ENCODE peak calls at places on chromosomes 5 and 9, in four cellular contexts. F, E, T and Z are unnamed samples.
A peak's percentile ranks its signal among the peaks of the same experiment; 100 is the strongest.

GRCh38 chr5:1366514-1366913 is 21.6 kb upstream of the CLPTM1L start:
- DNase-seq in E (no peak), F (no peak), T (no peak), Z (peak; percentile 40)

GRCh38 chr9:135512904-135513303 is 8.3 kb upstream of the LCN1 start:
- DNase-seq in T (no peak), F (no peak), E (no peak), Z (no peak)

GRCh38 chr5:71828641-71829040 is 109.6 kb downstream of the CARTPT start:
- DNase-seq in E (no peak), F (no peak), T (no peak), Z (no peak)

GRCh38 chr5:172123269-172123692 is 64.7 kb downstream of the STK10 start:
- DNase-seq in E (peak; percentile 55), F (peak; percentile 30), T (no peak), Z (no peak)

GRCh38 chr9:136011376-136011702 is 50.2 kb upstream of the UBAC1 start:
- DNase-seq in T (no peak), F (no peak), E (no peak), Z (no peak)

GRCh38 chr5:18652404-18653215 is 1018.4 kb downstream of the TAF11L14 start:
- DNase-seq in E (no peak), F (no peak), T (no peak), Z (no peak)

GRCh38 chr5:139711067-139711851 is 63.1 kb downstream of the CXXC5 start:
- DNase-seq in F (peak; percentile 87), T (peak; percentile 82), E (no peak), Z (no peak)

GRCh38 chr5:176530983-176531901 is 6.0 kb downstream of the RNF44 start:
- DNase-seq in F (no peak), E (no peak), T (no peak), Z (no peak)

GRCh38 chr9:124696101-124696500 is 75.0 kb downstream of the NR6A1 start:
- DNase-seq in F (no peak), E (peak; percentile 33), T (no peak), Z (no peak)

GRCh38 chr5:77360381-77360780 is 131.7 kb downstream of the WDR41 start:
- DNase-seq in E (no peak), F (no peak), T (no peak), Z (no peak)

GRCh38 chr9:129826344-129826743 is 2.4 kb upstream of the TOR1A start:
- DNase-seq in E (no peak), F (no peak), T (no peak), Z (no peak)

GRCh38 chr5:171573451-171574160 is 154.2 kb downstream of the FGF18 start:
- DNase-seq in T (no peak), F (no peak), E (no peak), Z (no peak)

GRCh38 chr5:57889558-57889957 is 406.9 kb upstream of the ACTBL2 start:
- DNase-seq in F (no peak), E (peak; percentile 9), T (no peak), Z (no peak)

GRCh38 chr5:107486489-107486888 is 184.2 kb downstream of the EFNA5 start:
- DNase-seq in T (no peak), E (no peak), F (no peak), Z (peak; percentile 48)

GRCh38 chr5:168301593-168302388 is 10.3 kb downstream of the WWC1 start:
- DNase-seq in E (no peak), F (no peak), T (no peak), Z (no peak)

GRCh38 chr5:179871506-179871905 is 12.9 kb upstream of the MRNIP start:
- DNase-seq in F (no peak), E (no peak), T (no peak), Z (no peak)

GRCh38 chr9:28267351-28267750 is 694.1 kb upstream of the C9orf72 start:
- DNase-seq in T (no peak), F (no peak), E (no peak), Z (no peak)

GRCh38 chr9:137382728-137383452 is 40.1 kb downstream of the EXD3 start:
- DNase-seq in T (peak; percentile 55), E (no peak), F (peak; percentile 88), Z (no peak)

GRCh38 chr5:163861670-163862069 is 356.3 kb downstream of the MAT2B start:
- DNase-seq in F (no peak), T (no peak), E (no peak), Z (no peak)

GRCh38 chr9:69805962-69806633 is 14.5 kb upstream of the CFAP95 start:
- DNase-seq in E (no peak), T (no peak), F (no peak), Z (no peak)

GRCh38 chr5:132364319-132364718 is 5.2 kb upstream of the SLC22A5 start:
- DNase-seq in F (no peak), E (no peak), T (no peak), Z (no peak)

GRCh38 chr9:136372561-136373299 is 739 bp downstream of the CARD9 start:
- DNase-seq in E (peak; percentile 74), F (peak; percentile 72), T (no peak), Z (no peak)

GRCh38 chr5:132674671-132675506 is 1.1 kb downstream of the IL4 start:
- DNase-seq in F (no peak), T (no peak), E (peak; percentile 24), Z (peak; percentile 93)

GRCh38 chr9:111986035-111986556 is 89.5 kb downstream of the UGCG start:
- DNase-seq in T (no peak), E (no peak), F (no peak), Z (no peak)

GRCh38 chr5:117863589-117864296 is 1124.6 kb downstream of the DTWD2 start:
- DNase-seq in E (no peak), F (no peak), T (no peak), Z (no peak)

GRCh38 chr9:93820667-93821306 is 134.4 kb downstream of the BARX1 start:
- DNase-seq in E (peak; percentile 37), T (no peak), F (peak; percentile 38), Z (no peak)

GRCh38 chr9:113875917-113876805 is at the start of gene ZNF618:
- DNase-seq in E (no peak), T (peak; percentile 67), F (peak; percentile 71), Z (no peak)

GRCh38 chr9:108953983-108954574 is 19.9 kb downstream of the ABITRAM start:
- DNase-seq in T (no peak), F (no peak), E (peak; percentile 61), Z (no peak)

GRCh38 chr9:128127568-128127989 is at the start of gene PTGES2:
- DNase-seq in T (peak; percentile 80), F (peak; percentile 83), E (peak; percentile 68), Z (no peak)

GRCh38 chr5:126383246-126383645 is 40.0 kb upstream of the GRAMD2B start:
- DNase-seq in F (no peak), T (no peak), E (no peak), Z (no peak)

GRCh38 chr5:155460501-155460931 is 447.0 kb downstream of the KIF4B start:
- DNase-seq in F (no peak), T (no peak), E (peak; percentile 91), Z (no peak)

GRCh38 chr5:108788142-108788541 is 40.4 kb downstream of the FER start:
- DNase-seq in E (no peak), F (no peak), T (no peak), Z (no peak)

GRCh38 chr9:86408121-86408520 is 53.9 kb upstream of the TUT7 start:
- DNase-seq in E (no peak), T (no peak), F (no peak), Z (no peak)

DNA sequence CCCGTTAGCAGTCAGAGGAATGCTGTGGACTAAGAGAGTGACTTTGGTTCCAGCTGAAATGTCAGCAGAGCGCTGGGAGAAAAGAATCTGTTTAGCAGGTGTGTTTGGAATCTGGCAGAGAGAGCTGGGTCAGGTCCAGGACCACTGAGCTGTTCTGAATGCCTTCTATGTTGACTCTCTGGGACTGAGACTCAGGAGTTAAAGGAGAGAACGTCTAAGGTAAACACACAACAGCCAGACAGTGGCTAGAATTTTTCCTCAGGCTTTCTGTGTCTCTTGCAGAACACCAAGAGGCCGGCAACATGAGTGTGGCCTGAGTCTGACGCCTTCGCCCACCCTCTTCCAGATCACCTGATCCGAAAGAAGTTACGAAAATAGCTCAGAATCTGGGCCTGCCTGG is 107.2 kb upstream of the ZNF462 start:
- DNase-seq in T (no peak), F (no peak), E (no peak), Z (no peak)
- TF ChIP-seq BRCA1 in T (no peak), F (no peak), E (no peak), Z (no peak)

DNA sequence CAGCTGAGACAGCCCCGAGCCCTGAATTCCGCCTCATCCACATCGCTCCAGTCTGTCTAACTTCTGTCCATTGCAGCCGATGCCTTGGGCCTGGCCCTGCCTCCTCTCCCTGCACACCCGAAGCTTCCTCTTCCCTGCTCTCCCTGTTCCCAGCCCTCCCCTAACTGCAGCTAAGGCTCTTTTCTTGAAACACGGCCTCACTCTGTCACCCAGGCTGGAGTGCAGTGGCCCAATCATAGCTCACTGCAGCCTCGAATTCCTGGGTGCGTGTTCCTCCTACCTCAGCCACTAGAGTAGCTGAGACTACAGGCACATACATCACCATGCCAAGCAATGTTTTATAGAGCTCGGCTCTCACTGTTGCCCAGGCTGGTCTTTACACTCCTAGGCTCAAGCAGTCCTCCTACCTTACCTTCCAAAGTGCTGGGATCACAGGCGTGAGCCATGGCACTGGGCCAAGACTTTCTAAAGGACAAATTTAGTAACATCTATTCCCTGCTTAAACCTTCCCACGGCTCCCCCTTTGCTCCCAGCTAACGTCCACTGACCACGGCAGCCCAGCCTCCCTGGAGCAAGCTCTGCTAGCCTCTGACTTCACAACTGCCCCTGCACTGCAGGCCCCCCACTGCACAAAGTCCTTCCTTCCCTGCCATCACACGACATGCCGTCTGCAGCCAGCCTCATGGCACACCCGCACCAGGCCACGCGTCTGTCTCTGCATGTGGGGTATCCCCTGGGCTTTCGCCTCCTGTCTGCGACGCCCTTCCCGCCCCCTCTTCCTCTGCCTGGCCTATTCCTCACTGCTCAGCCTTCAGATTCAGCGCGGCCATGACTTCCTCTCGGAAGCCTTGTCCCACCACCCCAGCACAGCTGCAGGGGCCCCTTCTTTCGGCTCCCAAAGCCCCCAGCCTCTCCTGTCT is 28.6 kb downstream of the LAMC3 start:
- DNase-seq in F (peak; percentile 70), E (no peak), T (no peak), Z (no peak)
- TF ChIP-seq BRCA1 in F (no peak), E (no peak), T (no peak), Z (no peak)

DNA sequence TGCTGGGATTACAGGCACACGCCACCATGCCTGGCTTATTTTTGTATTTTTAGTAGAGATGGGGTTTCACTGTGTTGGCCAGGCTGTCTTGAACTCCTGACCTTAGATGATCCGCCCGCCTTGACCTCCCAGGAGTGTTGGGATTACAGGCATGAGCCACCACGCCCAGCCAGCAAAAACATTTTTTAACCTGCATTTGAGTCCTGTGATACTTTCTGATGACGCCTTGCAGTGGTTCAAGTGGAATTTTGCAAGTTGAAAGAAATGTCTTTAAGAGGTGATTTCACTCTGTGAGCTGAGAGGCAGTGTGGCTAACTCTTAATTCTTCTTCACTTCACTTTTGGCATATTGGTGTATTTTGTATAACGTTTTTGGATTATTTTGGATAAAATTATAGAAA is 9.1 kb downstream of the ANP32B start:
- DNase-seq in E (no peak), T (no peak), F (no peak), Z (no peak)
- TF ChIP-seq BRCA1 in E (no peak), T (no peak), F (no peak), Z (no peak)

DNA sequence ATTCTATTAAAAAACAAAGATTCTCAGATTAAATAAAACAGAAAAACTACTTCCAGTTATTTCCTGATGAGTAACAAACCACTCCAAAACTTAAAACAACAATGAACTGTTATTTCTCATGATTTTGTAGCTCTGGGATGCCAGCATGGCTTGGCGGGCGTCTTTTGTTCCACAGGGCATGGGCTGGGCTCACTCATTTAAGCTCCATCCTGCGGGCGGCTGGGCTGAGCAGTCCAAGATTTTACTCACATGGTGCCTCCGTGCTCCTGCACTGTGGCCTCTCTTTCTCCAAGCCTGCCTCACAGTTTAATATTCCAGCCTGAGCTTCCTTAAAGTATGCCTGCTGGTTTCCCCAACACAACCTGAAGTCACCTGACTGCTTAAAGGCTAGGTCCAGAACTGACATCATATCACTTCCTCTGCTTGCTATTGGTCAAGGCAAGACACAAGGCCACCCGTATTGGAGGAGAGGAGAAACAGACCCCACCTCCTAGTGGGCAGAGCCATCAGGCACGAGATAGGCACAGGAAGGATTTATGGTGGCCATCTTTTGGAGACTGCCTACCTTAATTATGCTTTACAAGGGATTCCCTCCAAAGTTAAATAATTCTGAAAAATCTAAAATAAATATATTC is 41.6 kb upstream of the ZBTB43 start:
- DNase-seq in F (peak; percentile 44), E (no peak), T (no peak), Z (no peak)
- TF ChIP-seq BRCA1 in F (no peak), E (no peak), T (no peak), Z (no peak)